ENCODE peak calls at places on chromosomes 4 and X, in ten cellular contexts. D is heart right ventricle, E is hepatocyte, Y is sigmoid colon, L is IMR-90, M is cardiac muscle cell, X is suprapubic skin, P is uterus, H is mammary epithelial cell, G is right atrium auricular region. R is an unnamed sample.

GRCh38 chrX:19440713-19441112 is 74.6 kb downstream of the MAP3K15 start:
- DNase-seq in M (no peak), E (no peak), H (peak), Y (no peak), D (no peak), P (no peak), G (no peak), L (peak), X (no peak), R (no peak)

GRCh38 chrX:2751291-2751690 is 549 bp upstream of the XG start:
- DNase-seq in L (peak), X (no peak), H (no peak), D (no peak), M (no peak), Y (no peak), E (no peak), G (no peak), P (no peak), R (no peak)

GRCh38 chr4:101321481-101322042 is 25.8 kb downstream of the PPP3CA start:
- DNase-seq in E (no peak), D (no peak), X (no peak), P (no peak), H (peak), G (no peak), M (no peak), Y (no peak), L (no peak), R (no peak)

GRCh38 chr4:78710536-78710935 is 65.6 kb upstream of the BMP2K start:
- DNase-seq in D (no peak), Y (no peak), X (no peak), G (no peak), E (no peak), P (no peak), H (peak), L (peak), M (no peak), R (no peak)

GRCh38 chrX:71626576-71626975 is 8.3 kb upstream of the CXCR3 start:
- DNase-seq in H (no peak), Y (no peak), P (no peak), M (no peak), G (no peak), D (no peak), X (no peak), E (no peak), L (no peak), R (no peak)

GRCh38 chr4:122978109-122978508 is 55.7 kb upstream of the NUDT6 start:
- DNase-seq in G (no peak), H (no peak), Y (no peak), D (no peak), L (no peak), E (no peak), M (no peak), P (no peak), X (no peak), R (no peak)

GRCh38 chr4:149135062-149135461 is 680.6 kb downstream of the IQCM start:
- DNase-seq in L (no peak), E (no peak), P (no peak), D (no peak), H (no peak), Y (no peak), M (no peak), G (no peak), X (no peak), R (no peak)

GRCh38 chrX:137432609-137433008 is 133.3 kb upstream of the ZIC3 start:
- DNase-seq in E (no peak), H (no peak), D (no peak), Y (no peak), G (no peak), P (no peak), L (no peak), X (no peak), M (peak), R (no peak)

GRCh38 chr4:40309250-40309774 is 25.8 kb upstream of the CHRNA9 start:
- DNase-seq in H (peak), X (peak), L (peak), Y (peak), E (peak), P (peak), G (peak), M (peak), D (peak), R (peak)

GRCh38 chr4:3041192-3042142 is 32.9 kb downstream of the HTT-AS start:
- DNase-seq in Y (peak), H (peak), M (no peak), E (no peak), G (peak), L (peak), X (peak), P (no peak), D (peak), R (peak)

GRCh38 chr4:73815145-73815544 is 21.3 kb upstream of the CXCL6 start:
- DNase-seq in Y (no peak), M (no peak), E (no peak), G (no peak), P (no peak), X (no peak), H (peak), D (no peak), L (peak), R (no peak)

GRCh38 chr4:74531952-74532794 is 87.2 kb downstream of the AREG start:
- DNase-seq in Y (no peak), E (peak), L (peak), H (peak), G (no peak), D (no peak), X (no peak), P (no peak), M (peak), R (no peak)

GRCh38 chr4:184617611-184618196 is 31.5 kb downstream of the CASP3 start:
- DNase-seq in D (peak), X (no peak), P (no peak), L (no peak), Y (no peak), H (no peak), M (no peak), G (no peak), E (no peak), R (no peak)

GRCh38 chr4:115090483-115091075 is 22.8 kb downstream of the NDST4 start:
- DNase-seq in D (no peak), E (peak), L (peak), H (peak), Y (no peak), P (no peak), M (peak), G (no peak), X (no peak), R (no peak)

GRCh38 chrX:106919932-106920452 is at the start of gene CLDN2:
- DNase-seq in L (no peak), M (peak), G (no peak), Y (no peak), P (no peak), H (no peak), D (no peak), E (no peak), X (no peak), R (no peak)

GRCh38 chrX:134423606-134424005 is 36.4 kb upstream of the HPRT1 start:
- DNase-seq in E (no peak), D (no peak), M (peak), X (no peak), P (no peak), Y (no peak), L (peak), H (peak), G (no peak), R (no peak)

GRCh38 chrX:139360356-139360755 is 170.2 kb upstream of the F9 start:
- DNase-seq in X (no peak), L (no peak), P (no peak), M (no peak), G (no peak), Y (no peak), E (no peak), H (no peak), D (no peak), R (no peak)

GRCh38 chrX:6159468-6159867 is 69.2 kb downstream of the NLGN4X start:
- DNase-seq in P (no peak), M (peak), G (no peak), E (no peak), L (no peak), H (no peak), X (no peak), D (no peak), Y (no peak), R (no peak)

GRCh38 chr4:187370918-187371317 is 624.7 kb upstream of the ZFP42 start:
- DNase-seq in L (no peak), E (no peak), G (no peak), Y (no peak), X (no peak), P (no peak), H (peak), M (peak), D (no peak), R (no peak)

GRCh38 chr4:7398104-7398423 is 36.7 kb downstream of the PSAPL1 start:
- DNase-seq in L (peak), D (peak), H (peak), P (peak), E (peak), X (peak), M (peak), Y (peak), G (peak), R (no peak)

GRCh38 chr4:814312-814850 is 11.5 kb downstream of the CPLX1 start:
- DNase-seq in L (no peak), E (no peak), G (no peak), D (no peak), H (no peak), M (no peak), P (no peak), X (no peak), Y (no peak), R (no peak)

GRCh38 chr4:7435411-7436095 is 823 bp upstream of the PSAPL1 start:
- DNase-seq in P (no peak), X (no peak), E (peak), M (peak), G (no peak), H (no peak), D (no peak), Y (no peak), L (no peak), R (no peak)

GRCh38 chr4:57039345-57039744 is 60.6 kb downstream of the POLR2B start:
- DNase-seq in E (no peak), X (no peak), M (no peak), D (no peak), L (no peak), G (no peak), H (peak), Y (no peak), P (no peak), R (no peak)

GRCh38 chr4:157713342-157713741 is 459.5 kb downstream of the GASK1B start:
- DNase-seq in G (no peak), E (no peak), L (no peak), X (no peak), D (no peak), Y (no peak), P (peak), M (no peak), H (peak), R (no peak)

GRCh38 chr4:119025440-119025839 is 110.2 kb upstream of the MYOZ2 start:
- DNase-seq in M (no peak), P (peak), L (peak), E (peak), Y (no peak), D (no peak), G (peak), H (peak), X (no peak), R (peak)

GRCh38 chr4:19429684-19430083 is 822.0 kb upstream of the SLIT2 start:
- DNase-seq in X (no peak), G (no peak), M (no peak), D (no peak), H (no peak), Y (no peak), L (no peak), P (no peak), E (no peak), R (no peak)

GRCh38 chr4:187799735-187800134 is 195.8 kb upstream of the ZFP42 start:
- DNase-seq in P (no peak), D (no peak), Y (no peak), G (no peak), L (no peak), E (no peak), M (no peak), X (no peak), H (no peak), R (no peak)

GRCh38 chrX:119273807-119274192 is 37.7 kb downstream of the PGRMC1 start:
- DNase-seq in H (no peak), M (no peak), L (no peak), Y (no peak), G (no peak), P (no peak), D (no peak), X (no peak), E (no peak), R (no peak)

GRCh38 chrX:119272882-119273806 is 37.1 kb downstream of the PGRMC1 start:
- DNase-seq in P (no peak), Y (peak), X (no peak), G (no peak), E (peak), L (peak), D (peak), H (no peak), M (peak), R (no peak)
- H3K4me3 ChIP-seq in P (no peak), Y (peak), X (peak), G (no peak), E (no peak), L (peak), D (peak), H (no peak), M (no peak), R (no peak)

DNA sequence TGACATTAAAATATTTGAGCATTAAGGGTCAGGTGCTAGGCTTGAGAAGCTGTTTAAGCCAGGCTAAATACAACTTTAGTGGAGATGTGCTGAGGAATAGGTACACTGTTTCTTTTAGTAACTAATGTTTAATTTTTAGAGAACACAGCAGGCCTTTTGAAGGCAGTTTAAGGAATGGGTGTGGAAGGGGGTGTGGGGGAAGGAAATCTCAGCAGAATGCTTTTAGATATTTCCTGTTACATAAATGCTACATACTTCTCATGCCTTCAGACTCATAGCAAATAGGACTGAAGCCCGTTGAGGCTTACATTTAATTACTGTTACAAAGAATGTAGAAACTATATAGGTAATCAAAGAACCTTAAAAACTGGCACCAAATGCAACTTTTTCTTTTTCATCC is 66.3 kb downstream of the WWC2 start:
- DNase-seq in E (no peak), D (no peak), P (no peak), M (no peak), L (peak), Y (no peak), X (no peak), G (no peak), H (no peak), R (no peak)
- H3K27ac ChIP-seq in E (no peak), D (peak), P (no peak), M (peak), L (peak), Y (no peak), X (no peak), G (peak), H (no peak), R (no peak)

GRCh38 chr4:108181704-108182103 is 13.0 kb upstream of the LEF1 start:
- DNase-seq in P (no peak), E (no peak), X (no peak), Y (no peak), L (no peak), G (no peak), M (no peak), D (no peak), H (no peak), R (no peak)
- TF ChIP-seq CTCF in P (no peak), E (peak), X (no peak), Y (no peak), L (no peak), G (no peak), M (no peak), D (no peak), H (no peak), R (no peak)

GRCh38 chr4:80136238-80136637 is 61.1 kb upstream of the PRDM8 start:
- DNase-seq in E (no peak), H (no peak), D (no peak), Y (no peak), L (no peak), G (no peak), M (no peak), P (no peak), X (no peak), R (no peak)

GRCh38 chr4:80133240-80133783 is 60.3 kb upstream of the ANTXR2 start:
- DNase-seq in E (no peak), P (no peak), X (no peak), G (no peak), L (no peak), M (no peak), H (no peak), D (no peak), Y (no peak), R (no peak)

GRCh38 chr4:80135702-80136058 is 61.6 kb upstream of the PRDM8 start:
- DNase-seq in P (no peak), D (no peak), L (no peak), H (no peak), Y (no peak), M (no peak), E (no peak), G (no peak), X (no peak), R (no peak)

GRCh38 chr4:80137631-80138030 is 59.7 kb upstream of the PRDM8 start:
- DNase-seq in H (no peak), E (no peak), D (no peak), P (no peak), G (no peak), M (no peak), L (no peak), X (no peak), Y (no peak), R (no peak)

GRCh38 chr4:80134936-80135701 is 62.1 kb upstream of the ANTXR2 start:
- DNase-seq in X (no peak), G (no peak), Y (no peak), D (no peak), H (peak), M (peak), L (peak), P (no peak), E (peak), R (no peak)
- H3K4me3 ChIP-seq in X (no peak), G (no peak), Y (no peak), D (no peak), H (no peak), M (no peak), L (no peak), P (no peak), E (no peak), R (no peak)

DNA sequence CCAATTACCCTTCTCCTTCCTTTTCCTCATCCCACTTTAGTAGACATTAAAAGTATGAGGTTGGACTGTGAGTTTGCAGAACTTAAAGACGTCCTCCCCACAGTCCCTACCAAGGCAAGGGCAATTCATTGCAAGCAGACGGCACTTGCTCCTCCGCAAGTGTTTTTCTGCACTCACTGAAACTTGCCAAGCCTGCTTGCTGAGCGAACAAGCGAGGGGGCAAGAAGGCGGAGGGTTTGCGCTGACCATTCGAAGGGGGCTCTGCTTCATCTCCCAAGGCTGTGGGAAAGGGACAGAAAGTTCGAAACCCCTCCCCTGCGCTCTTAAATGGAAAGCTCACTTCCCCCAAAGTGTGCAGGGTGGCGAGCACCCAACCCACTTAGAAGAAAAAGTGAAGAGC is 1.5 kb downstream of the MID1 start:
- DNase-seq in L (no peak), M (peak), E (peak), Y (no peak), X (no peak), D (no peak), P (no peak), H (no peak), G (no peak), R (no peak)
- H3K27ac ChIP-seq in L (peak), M (peak), E (peak), Y (peak), X (peak), D (peak), P (peak), H (peak), G (peak), R (no peak)

R was measured in gastrocnemius medialis.